ENCODE peak calls at places on chromosomes 13 and 19, in six cellular contexts. One of them, this sample, is unnamed.
A peak's percentile ranks its signal among the peaks of the same experiment; 100 is the strongest.

GRCh38 chr19:51699170-51699569 is 6.0 kb downstream of the SPACA6 start:
- DNase-seq in mesendoderm: no peak
- DNase-seq in progenitor cell of endocrine pancreas: no peak
- DNase-seq in thoracic aorta: no peak
- DNase-seq in iris pigment epithelial cell: no peak
- DNase-seq in activated CD8-positive, alpha-beta memory T cell treated with anti-CD3 and anti-CD28 coated beads for 1 hour: no peak
- DNase-seq in this sample: no peak

GRCh38 chr13:91245283-91245682 is 102.2 kb upstream of the MIR17HG start:
- DNase-seq in progenitor cell of endocrine pancreas: no peak
- DNase-seq in thoracic aorta: no peak
- DNase-seq in iris pigment epithelial cell: no peak
- DNase-seq in activated CD8-positive, alpha-beta memory T cell treated with anti-CD3 and anti-CD28 coated beads for 1 hour: no peak
- DNase-seq in mesendoderm: no peak
- DNase-seq in this sample: no peak

GRCh38 chr13:105290596-105290995 is 1244.9 kb downstream of the EFNB2 start:
- DNase-seq in mesendoderm: no peak
- DNase-seq in activated CD8-positive, alpha-beta memory T cell treated with anti-CD3 and anti-CD28 coated beads for 1 hour: no peak
- DNase-seq in iris pigment epithelial cell: no peak
- DNase-seq in progenitor cell of endocrine pancreas: no peak
- DNase-seq in thoracic aorta: no peak
- DNase-seq in this sample: no peak

GRCh38 chr19:40511487-40511886 is 44.7 kb downstream of the SPTBN4 start:
- DNase-seq in thoracic aorta: no peak
- DNase-seq in iris pigment epithelial cell: no peak
- DNase-seq in progenitor cell of endocrine pancreas: no peak
- DNase-seq in activated CD8-positive, alpha-beta memory T cell treated with anti-CD3 and anti-CD28 coated beads for 1 hour: no peak
- DNase-seq in mesendoderm: no peak
- DNase-seq in this sample: no peak

GRCh38 chr13:43805071-43805468 is 18.3 kb upstream of the ENOX1 start:
- DNase-seq in iris pigment epithelial cell: peak; percentile 96
- DNase-seq in thoracic aorta: no peak
- DNase-seq in progenitor cell of endocrine pancreas: no peak
- DNase-seq in mesendoderm: peak; percentile 51
- DNase-seq in activated CD8-positive, alpha-beta memory T cell treated with anti-CD3 and anti-CD28 coated beads for 1 hour: no peak
- DNase-seq in this sample: peak; percentile 100

GRCh38 chr19:2034729-2035589 is 16.1 kb downstream of the MKNK2 start:
- DNase-seq in activated CD8-positive, alpha-beta memory T cell treated with anti-CD3 and anti-CD28 coated beads for 1 hour: no peak
- DNase-seq in iris pigment epithelial cell: peak; percentile 48
- DNase-seq in mesendoderm: peak; percentile 86
- DNase-seq in progenitor cell of endocrine pancreas: no peak
- DNase-seq in thoracic aorta: no peak
- DNase-seq in this sample: peak; percentile 29

GRCh38 chr13:45367358-45367757 is 26.4 kb upstream of the TPT1 start:
- DNase-seq in activated CD8-positive, alpha-beta memory T cell treated with anti-CD3 and anti-CD28 coated beads for 1 hour: peak; percentile 88
- DNase-seq in iris pigment epithelial cell: peak; percentile 89
- DNase-seq in thoracic aorta: peak; percentile 29
- DNase-seq in mesendoderm: peak; percentile 81
- DNase-seq in progenitor cell of endocrine pancreas: no peak
- DNase-seq in this sample: peak; percentile 99

GRCh38 chr19:49213791-49214190 is 56.2 kb downstream of the TRPM4 start:
- DNase-seq in mesendoderm: peak; percentile 51
- DNase-seq in activated CD8-positive, alpha-beta memory T cell treated with anti-CD3 and anti-CD28 coated beads for 1 hour: no peak
- DNase-seq in iris pigment epithelial cell: no peak
- DNase-seq in progenitor cell of endocrine pancreas: no peak
- DNase-seq in thoracic aorta: no peak
- DNase-seq in this sample: no peak

GRCh38 chr19:54297759-54298305 is 15.1 kb downstream of the LILRA5 start:
- DNase-seq in thoracic aorta: no peak
- DNase-seq in iris pigment epithelial cell: peak; percentile 5
- DNase-seq in progenitor cell of endocrine pancreas: no peak
- DNase-seq in mesendoderm: peak; percentile 4
- DNase-seq in activated CD8-positive, alpha-beta memory T cell treated with anti-CD3 and anti-CD28 coated beads for 1 hour: no peak
- DNase-seq in this sample: no peak

GRCh38 chr19:14150041-14150769 is 13.8 kb upstream of the ASF1B start:
- DNase-seq in activated CD8-positive, alpha-beta memory T cell treated with anti-CD3 and anti-CD28 coated beads for 1 hour: no peak
- DNase-seq in mesendoderm: no peak
- DNase-seq in thoracic aorta: no peak
- DNase-seq in progenitor cell of endocrine pancreas: no peak
- DNase-seq in iris pigment epithelial cell: no peak
- DNase-seq in this sample: no peak

GRCh38 chr19:12202250-12202649 is 39.4 kb downstream of the ZNF136 start:
- DNase-seq in iris pigment epithelial cell: no peak
- DNase-seq in progenitor cell of endocrine pancreas: no peak
- DNase-seq in activated CD8-positive, alpha-beta memory T cell treated with anti-CD3 and anti-CD28 coated beads for 1 hour: no peak
- DNase-seq in thoracic aorta: no peak
- DNase-seq in mesendoderm: peak; percentile 66
- DNase-seq in this sample: no peak